ENCODE peak calls at places on chromosomes 7 and 10, in ten cellular contexts. D, X, N, M, T, I, Z, B, Y and J are unnamed samples.
A peak's percentile ranks its signal among the peaks of the same experiment; 100 is the strongest.

GRCh38 chr10:33746878-33747277 is 412.4 kb upstream of the NRP1 start:
- DNase-seq in T (peak; percentile 66), I (no peak), M (no peak), D (no peak), B (no peak), X (no peak), N (no peak), Z (no peak), Y (no peak), J (no peak)

GRCh38 chr10:58477902-58478301 is 34.8 kb upstream of the BICC1 start:
- DNase-seq in Y (no peak), N (no peak), X (no peak), D (no peak), T (peak; percentile 14), I (no peak), B (no peak), Z (peak; percentile 10), M (no peak), J (no peak)

GRCh38 chr10:58237014-58237830 is 30.5 kb downstream of the IPMK start:
- DNase-seq in T (peak; percentile 92), B (no peak), N (no peak), I (no peak), D (peak; percentile 59), M (no peak), X (no peak), Z (no peak), Y (no peak), J (no peak)

GRCh38 chr10:75477681-75478080 is 46.3 kb downstream of the LRMDA start:
- DNase-seq in Y (no peak), Z (no peak), B (no peak), X (no peak), I (no peak), N (no peak), D (no peak), M (no peak), T (no peak), J (no peak)

GRCh38 chr7:141071260-141071854 is 2.5 kb upstream of the TMEM178B start:
- DNase-seq in N (peak; percentile 90), Y (peak; percentile 44), B (no peak), D (peak; percentile 4), T (no peak), Z (peak; percentile 54), I (peak; percentile 80), M (no peak), X (peak; percentile 73), J (peak; percentile 87)

GRCh38 chr10:25050402-25050801 is 34.0 kb downstream of the THNSL1 start:
- DNase-seq in N (no peak), B (no peak), Y (no peak), D (no peak), Z (no peak), M (no peak), X (no peak), T (no peak), I (no peak), J (no peak)

GRCh38 chr7:76201732-76202665 is at the start of gene SRRM3:
- DNase-seq in Z (peak; percentile 95), T (peak; percentile 72), X (peak; percentile 98), Y (peak; percentile 88), M (no peak), I (peak; percentile 83), N (peak; percentile 82), B (peak; percentile 85), D (peak; percentile 40), J (peak; percentile 95)

GRCh38 chr7:96328016-96328415 is 6.1 kb upstream of the SLC25A13 start:
- DNase-seq in Y (no peak), B (no peak), T (no peak), I (no peak), D (no peak), Z (no peak), N (no peak), X (no peak), M (peak; percentile 39), J (no peak)

GRCh38 chr7:26686448-26686981 is 177.9 kb downstream of the SKAP2 start:
- DNase-seq in D (peak; percentile 21), B (no peak), M (no peak), N (peak; percentile 45), I (no peak), Y (no peak), T (peak; percentile 92), X (peak; percentile 34), Z (peak; percentile 70), J (peak; percentile 80)

GRCh38 chr7:130982160-130982638 is 248.2 kb upstream of the KLF14 start:
- DNase-seq in D (no peak), I (no peak), Z (peak; percentile 58), M (no peak), T (peak; percentile 59), X (peak; percentile 55), B (no peak), N (peak; percentile 55), Y (no peak), J (no peak)

GRCh38 chr7:54664235-54665228 is 94.5 kb downstream of the SEC61G start:
- DNase-seq in M (no peak), T (peak; percentile 2), Z (peak; percentile 90), I (peak; percentile 77), B (peak; percentile 12), D (no peak), X (peak; percentile 94), N (no peak), Y (peak; percentile 3), J (peak; percentile 94)

GRCh38 chr10:52778511-52779392 is 6.2 kb upstream of the MBL2 start:
- DNase-seq in M (no peak), N (no peak), T (peak; percentile 18), I (peak; percentile 25), D (peak; percentile 24), B (no peak), X (peak; percentile 66), Z (peak; percentile 59), Y (no peak), J (peak; percentile 78)

GRCh38 chr7:47697533-47697932 is 115.6 kb upstream of the TNS3 start:
- DNase-seq in N (no peak), D (no peak), Z (no peak), B (no peak), X (no peak), T (no peak), M (no peak), I (no peak), Y (no peak), J (no peak)

GRCh38 chr10:84563868-84564267 is 235.5 kb downstream of the CCSER2 start:
- DNase-seq in M (no peak), N (no peak), B (no peak), T (no peak), Z (no peak), Y (no peak), I (no peak), X (no peak), D (no peak), J (no peak)

GRCh38 chr10:78178940-78179339 is 145.3 kb downstream of the RPS24 start:
- DNase-seq in N (no peak), Y (no peak), M (no peak), Z (peak; percentile 65), D (no peak), T (peak; percentile 56), B (no peak), X (no peak), I (peak; percentile 19), J (peak; percentile 81)

GRCh38 chr10:71379118-71379781 is 17.5 kb upstream of the CDH23 start:
- DNase-seq in Y (no peak), M (no peak), B (no peak), D (no peak), T (no peak), N (no peak), X (no peak), Z (no peak), I (no peak), J (no peak)

GRCh38 chr10:132011027-132011426 is 29.3 kb upstream of the BNIP3 start:
- DNase-seq in X (no peak), B (no peak), Z (no peak), Y (no peak), I (no peak), M (no peak), T (no peak), N (no peak), D (no peak), J (peak; percentile 66)

GRCh38 chr7:91459539-91459938 is 195.3 kb downstream of the FZD1 start:
- DNase-seq in T (no peak), N (no peak), X (no peak), D (no peak), M (no peak), Z (no peak), I (no peak), B (no peak), Y (no peak), J (no peak)

GRCh38 chr10:132862485-132863420 is 76.8 kb upstream of the NKX6-2 start:
- DNase-seq in X (peak; percentile 33), N (no peak), B (no peak), I (no peak), M (no peak), Y (no peak), Z (no peak), D (no peak), T (no peak), J (peak; percentile 64)

GRCh38 chr10:108663551-108663950 is 1259.8 kb downstream of the XPNPEP1 start:
- DNase-seq in I (no peak), N (no peak), D (no peak), M (no peak), B (no peak), T (no peak), X (no peak), Y (no peak), Z (no peak), J (no peak)